ENCODE peak calls at places on chromosomes 6 and 20, in ten cellular contexts. A is uterus; D is effector CD4-positive, alpha-beta T cell; V is RPMI7951; Z is fibroblast of the conjunctiva; I is stimulated activated CD4-positive, alpha-beta T cell treated with anti-CD3 and anti-CD28 coated beads, Interleukin-4, amount 100 ng/mL, for 48 hours; K is AG08396; C is neural progenitor cell; T is left colon; X is T-helper 2 cell. E is an unnamed sample.

GRCh38 chr6:31930962-31931361 is 3.4 kb downstream of the C2 start:
- DNase-seq in A (no peak), D (no peak), V (no peak), Z (no peak), I (no peak), K (no peak), C (no peak), T (no peak), X (no peak), E (no peak)

GRCh38 chr20:58553841-58554240 is 38.6 kb upstream of the APCDD1L start:
- DNase-seq in A (peak; percentile 29), D (no peak), V (peak; percentile 83), Z (peak; percentile 47), I (no peak), K (peak; percentile 32), C (no peak), T (no peak), X (no peak), E (peak; percentile 49)

GRCh38 chr20:1824834-1825233 is 70.4 kb upstream of the SIRPA start:
- DNase-seq in A (no peak), D (no peak), V (no peak), Z (no peak), I (no peak), K (no peak), C (no peak), T (no peak), X (no peak), E (no peak)

GRCh38 chr6:56292505-56293181 is 45.3 kb upstream of the COL21A1 start:
- DNase-seq in A (no peak), D (no peak), V (peak; percentile 69), Z (peak; percentile 84), I (no peak), K (peak; percentile 60), C (peak; percentile 73), T (no peak), X (no peak), E (peak; percentile 77)

GRCh38 chr6:34249469-34250370 is 914 bp upstream of the SMIM29 start:
- DNase-seq in A (no peak), D (no peak), V (no peak), Z (no peak), I (no peak), K (peak; percentile 1), C (no peak), T (no peak), X (no peak), E (no peak)

GRCh38 chr6:20318851-20319387 is 82.8 kb upstream of the E2F3 start:
- DNase-seq in A (no peak), D (no peak), V (no peak), Z (no peak), I (no peak), K (no peak), C (no peak), T (no peak), X (no peak), E (no peak)

GRCh38 chr6:85300581-85300980 is 149.3 kb upstream of the NT5E start:
- DNase-seq in A (no peak), D (no peak), V (no peak), Z (no peak), I (no peak), K (no peak), C (no peak), T (no peak), X (no peak), E (no peak)

GRCh38 chr20:62387219-62387913 is 463 bp downstream of the RPS21 start:
- DNase-seq in A (no peak), D (no peak), V (no peak), Z (no peak), I (no peak), K (no peak), C (no peak), T (no peak), X (no peak), E (no peak)

GRCh38 chr6:136426627-136427377 is 123.4 kb downstream of the MAP7 start:
- DNase-seq in A (no peak), D (no peak), V (no peak), Z (no peak), I (no peak), K (no peak), C (no peak), T (no peak), X (no peak), E (no peak)

GRCh38 chr6:16653226-16653625 is 108.0 kb downstream of the ATXN1 start:
- DNase-seq in A (no peak), D (no peak), V (no peak), Z (no peak), I (no peak), K (no peak), C (no peak), T (no peak), X (no peak), E (no peak)

GRCh38 chr6:169169941-169170582 is 83.6 kb downstream of the THBS2 start:
- DNase-seq in A (no peak), D (no peak), V (no peak), Z (no peak), I (no peak), K (no peak), C (no peak), T (no peak), X (no peak), E (no peak)

GRCh38 chr20:48189177-48189576 is 403.9 kb upstream of the SULF2 start:
- DNase-seq in A (no peak), D (no peak), V (peak; percentile 61), Z (no peak), I (no peak), K (no peak), C (peak; percentile 46), T (no peak), X (no peak), E (peak; percentile 22)

GRCh38 chr20:17314262-17314661 is 87.4 kb downstream of the PCSK2 start:
- DNase-seq in A (no peak), D (no peak), V (no peak), Z (no peak), I (no peak), K (no peak), C (no peak), T (no peak), X (no peak), E (no peak)

GRCh38 chr6:139625998-139626975 is 251.8 kb upstream of the CITED2 start:
- DNase-seq in A (peak; percentile 27), D (no peak), V (no peak), Z (peak; percentile 4), I (no peak), K (no peak), C (no peak), T (no peak), X (no peak), E (peak; percentile 43)

GRCh38 chr6:6966127-6966526 is 141.6 kb upstream of the RREB1 start:
- DNase-seq in A (no peak), D (no peak), V (no peak), Z (no peak), I (no peak), K (no peak), C (no peak), T (no peak), X (no peak), E (no peak)

GRCh38 chr20:36086767-36087166 is 67.8 kb upstream of the EPB41L1 start:
- DNase-seq in A (no peak), D (no peak), V (no peak), Z (no peak), I (no peak), K (no peak), C (no peak), T (no peak), X (no peak), E (no peak)

GRCh38 chr6:37485259-37485658 is 14.4 kb downstream of the CCDC167 start:
- DNase-seq in A (no peak), D (no peak), V (no peak), Z (no peak), I (no peak), K (peak; percentile 45), C (peak; percentile 51), T (peak; percentile 20), X (no peak), E (peak; percentile 29)

GRCh38 chr6:149566372-149567193 is at the start of gene GINM1:
- DNase-seq in A (peak; percentile 47), D (peak; percentile 30), V (peak; percentile 31), Z (no peak), I (peak; percentile 22), K (peak; percentile 52), C (peak; percentile 75), T (peak; percentile 49), X (peak; percentile 28), E (peak; percentile 72)

GRCh38 chr6:26097268-26097875 is 10.1 kb downstream of the HFE start:
- DNase-seq in A (peak; percentile 58), D (peak; percentile 63), V (peak; percentile 65), Z (peak; percentile 54), I (peak; percentile 24), K (peak; percentile 41), C (peak; percentile 85), T (peak; percentile 49), X (no peak), E (peak; percentile 83)